ENCODE peak calls at places on chromosome 6, in seven cellular contexts. O, I, W, X, E, L and Y are unnamed samples.

GRCh38 chr6:120302041-120302440 is 952.5 kb upstream of the MAN1A1 start:
- DNase-seq in I (no peak), E (no peak), O (no peak), W (no peak), L (no peak), X (no peak), Y (no peak)

GRCh38 chr6:9646346-9647042 is 768.4 kb downstream of the TFAP2A start:
- DNase-seq in L (no peak), X (no peak), O (no peak), E (no peak), I (no peak), W (no peak), Y (no peak)

GRCh38 chr6:85462673-85463072 is 12.8 kb downstream of the NT5E start:
- DNase-seq in I (no peak), X (no peak), L (no peak), E (no peak), O (no peak), W (no peak), Y (no peak)

GRCh38 chr6:40349566-40350192 is 237.5 kb downstream of the LRFN2 start:
- DNase-seq in O (no peak), E (peak), W (no peak), X (no peak), L (no peak), I (no peak), Y (no peak)

GRCh38 chr6:157213897-157214296 is 109.4 kb downstream of the TMEM242 start:
- DNase-seq in L (no peak), O (no peak), X (no peak), I (no peak), W (no peak), E (no peak), Y (no peak)

GRCh38 chr6:37176268-37177082 is 6.5 kb downstream of the PIM1 start:
- DNase-seq in I (no peak), O (no peak), E (no peak), X (no peak), W (no peak), L (no peak), Y (no peak)

GRCh38 chr6:17107768-17108325 is 6.0 kb downstream of the STMND1 start:
- DNase-seq in O (no peak), W (no peak), X (no peak), L (no peak), E (no peak), I (no peak), Y (no peak)

GRCh38 chr6:35181313-35181932 is 32.3 kb upstream of the SCUBE3 start:
- DNase-seq in O (no peak), E (no peak), I (no peak), X (no peak), W (no peak), L (no peak), Y (no peak)

GRCh38 chr6:11429577-11429976 is 108.0 kb upstream of the TMEM170B start:
- DNase-seq in X (no peak), E (no peak), W (no peak), L (no peak), O (no peak), I (no peak), Y (no peak)